ENCODE peak calls at places on chromosomes 6 and 20, in nine cellular contexts. One of them, this sample, is unnamed.
A peak's percentile ranks its signal among the peaks of the same experiment; 100 is the strongest.

GRCh38 chr20:25205277-25206062 is 10.0 kb downstream of the ENTPD6 start:
- DNase-seq in osteocyte: peak; percentile 82
- DNase-seq in AG08396: no peak
- DNase-seq in HFF-Myc: no peak
- DNase-seq in tibial artery: no peak
- DNase-seq in substantia nigra: no peak
- DNase-seq in choroid plexus epithelial cell: no peak
- DNase-seq in stimulated activated CD4-positive, alpha-beta T cell treated with anti-CD3 and anti-CD28 coated beads, Interleukin-1b, Interleukin-23, amount 100 ng/mL, for 1 hour: no peak
- DNase-seq in lower lobe of right lung: no peak
- DNase-seq in this sample: no peak

GRCh38 chr20:58127731-58128130 is 100.7 kb downstream of the ANKRD60 start:
- DNase-seq in osteocyte: peak; percentile 76
- DNase-seq in AG08396: no peak
- DNase-seq in HFF-Myc: peak; percentile 94
- DNase-seq in tibial artery: no peak
- DNase-seq in substantia nigra: no peak
- DNase-seq in choroid plexus epithelial cell: peak; percentile 79
- DNase-seq in stimulated activated CD4-positive, alpha-beta T cell treated with anti-CD3 and anti-CD28 coated beads, Interleukin-1b, Interleukin-23, amount 100 ng/mL, for 1 hour: no peak
- DNase-seq in lower lobe of right lung: no peak
- DNase-seq in this sample: no peak

GRCh38 chr6:113110211-113110610 is 746.9 kb upstream of the MARCKS start:
- DNase-seq in osteocyte: no peak
- DNase-seq in AG08396: no peak
- DNase-seq in HFF-Myc: no peak
- DNase-seq in tibial artery: no peak
- DNase-seq in substantia nigra: no peak
- DNase-seq in choroid plexus epithelial cell: no peak
- DNase-seq in stimulated activated CD4-positive, alpha-beta T cell treated with anti-CD3 and anti-CD28 coated beads, Interleukin-1b, Interleukin-23, amount 100 ng/mL, for 1 hour: no peak
- DNase-seq in lower lobe of right lung: no peak
- DNase-seq in this sample: no peak

GRCh38 chr20:50113420-50114224 is 672 bp upstream of the UBE2V1 start:
- DNase-seq in osteocyte: no peak
- DNase-seq in AG08396: no peak
- DNase-seq in HFF-Myc: no peak
- DNase-seq in tibial artery: no peak
- DNase-seq in substantia nigra: no peak
- DNase-seq in choroid plexus epithelial cell: no peak
- DNase-seq in stimulated activated CD4-positive, alpha-beta T cell treated with anti-CD3 and anti-CD28 coated beads, Interleukin-1b, Interleukin-23, amount 100 ng/mL, for 1 hour: no peak
- DNase-seq in lower lobe of right lung: no peak
- DNase-seq in this sample: no peak

GRCh38 chr20:44066645-44067606 is 120.1 kb downstream of the JPH2 start:
- DNase-seq in osteocyte: peak; percentile 77
- DNase-seq in AG08396: no peak
- DNase-seq in HFF-Myc: no peak
- DNase-seq in tibial artery: no peak
- DNase-seq in substantia nigra: no peak
- DNase-seq in choroid plexus epithelial cell: no peak
- DNase-seq in stimulated activated CD4-positive, alpha-beta T cell treated with anti-CD3 and anti-CD28 coated beads, Interleukin-1b, Interleukin-23, amount 100 ng/mL, for 1 hour: no peak
- DNase-seq in lower lobe of right lung: no peak
- DNase-seq in this sample: no peak

GRCh38 chr6:149940673-149940984 is 1.2 kb upstream of the ULBP2 start:
- DNase-seq in osteocyte: no peak
- DNase-seq in AG08396: no peak
- DNase-seq in HFF-Myc: no peak
- DNase-seq in tibial artery: no peak
- DNase-seq in substantia nigra: no peak
- DNase-seq in choroid plexus epithelial cell: no peak
- DNase-seq in stimulated activated CD4-positive, alpha-beta T cell treated with anti-CD3 and anti-CD28 coated beads, Interleukin-1b, Interleukin-23, amount 100 ng/mL, for 1 hour: no peak
- DNase-seq in lower lobe of right lung: no peak
- DNase-seq in this sample: no peak

GRCh38 chr6:107658920-107659879 is 164.9 kb downstream of the SCML4 start:
- DNase-seq in osteocyte: no peak
- DNase-seq in AG08396: no peak
- DNase-seq in HFF-Myc: no peak
- DNase-seq in tibial artery: no peak
- DNase-seq in substantia nigra: no peak
- DNase-seq in choroid plexus epithelial cell: peak; percentile 57
- DNase-seq in stimulated activated CD4-positive, alpha-beta T cell treated with anti-CD3 and anti-CD28 coated beads, Interleukin-1b, Interleukin-23, amount 100 ng/mL, for 1 hour: no peak
- DNase-seq in lower lobe of right lung: no peak
- DNase-seq in this sample: no peak

GRCh38 chr20:21739682-21740081 is 34.2 kb downstream of the PAX1 start:
- DNase-seq in osteocyte: no peak
- DNase-seq in AG08396: no peak
- DNase-seq in HFF-Myc: no peak
- DNase-seq in tibial artery: no peak
- DNase-seq in substantia nigra: no peak
- DNase-seq in choroid plexus epithelial cell: no peak
- DNase-seq in stimulated activated CD4-positive, alpha-beta T cell treated with anti-CD3 and anti-CD28 coated beads, Interleukin-1b, Interleukin-23, amount 100 ng/mL, for 1 hour: no peak
- DNase-seq in lower lobe of right lung: no peak
- DNase-seq in this sample: no peak

GRCh38 chr20:63080411-63080810 is 73.6 kb upstream of the BHLHE23 start:
- DNase-seq in osteocyte: no peak
- DNase-seq in AG08396: no peak
- DNase-seq in HFF-Myc: no peak
- DNase-seq in tibial artery: no peak
- DNase-seq in substantia nigra: no peak
- DNase-seq in choroid plexus epithelial cell: no peak
- DNase-seq in stimulated activated CD4-positive, alpha-beta T cell treated with anti-CD3 and anti-CD28 coated beads, Interleukin-1b, Interleukin-23, amount 100 ng/mL, for 1 hour: no peak
- DNase-seq in lower lobe of right lung: peak; percentile 23
- DNase-seq in this sample: no peak

GRCh38 chr20:36865076-36865860 is 10.7 kb upstream of the TLDC2 start:
- DNase-seq in osteocyte: no peak
- DNase-seq in AG08396: no peak
- DNase-seq in HFF-Myc: no peak
- DNase-seq in tibial artery: no peak
- DNase-seq in substantia nigra: no peak
- DNase-seq in choroid plexus epithelial cell: no peak
- DNase-seq in stimulated activated CD4-positive, alpha-beta T cell treated with anti-CD3 and anti-CD28 coated beads, Interleukin-1b, Interleukin-23, amount 100 ng/mL, for 1 hour: no peak
- DNase-seq in lower lobe of right lung: no peak
- DNase-seq in this sample: no peak

GRCh38 chr6:14951704-14952103 is 294.2 kb upstream of the JARID2 start:
- DNase-seq in osteocyte: no peak
- DNase-seq in AG08396: peak; percentile 11
- DNase-seq in HFF-Myc: no peak
- DNase-seq in tibial artery: no peak
- DNase-seq in substantia nigra: no peak
- DNase-seq in choroid plexus epithelial cell: no peak
- DNase-seq in stimulated activated CD4-positive, alpha-beta T cell treated with anti-CD3 and anti-CD28 coated beads, Interleukin-1b, Interleukin-23, amount 100 ng/mL, for 1 hour: no peak
- DNase-seq in lower lobe of right lung: no peak
- DNase-seq in this sample: no peak

GRCh38 chr6:63573899-63574553 is 1.7 kb downstream of the LOC128125822 start:
- DNase-seq in osteocyte: no peak
- DNase-seq in AG08396: peak; percentile 31
- DNase-seq in HFF-Myc: peak; percentile 51
- DNase-seq in tibial artery: no peak
- DNase-seq in substantia nigra: no peak
- DNase-seq in choroid plexus epithelial cell: peak; percentile 78
- DNase-seq in stimulated activated CD4-positive, alpha-beta T cell treated with anti-CD3 and anti-CD28 coated beads, Interleukin-1b, Interleukin-23, amount 100 ng/mL, for 1 hour: no peak
- DNase-seq in lower lobe of right lung: no peak
- DNase-seq in this sample: no peak

GRCh38 chr6:156262014-156262413 is 515.2 kb upstream of the ARID1B start:
- DNase-seq in osteocyte: no peak
- DNase-seq in AG08396: no peak
- DNase-seq in HFF-Myc: no peak
- DNase-seq in tibial artery: no peak
- DNase-seq in substantia nigra: no peak
- DNase-seq in choroid plexus epithelial cell: no peak
- DNase-seq in stimulated activated CD4-positive, alpha-beta T cell treated with anti-CD3 and anti-CD28 coated beads, Interleukin-1b, Interleukin-23, amount 100 ng/mL, for 1 hour: no peak
- DNase-seq in lower lobe of right lung: no peak
- DNase-seq in this sample: no peak

GRCh38 chr6:105359419-105360366 is 43.2 kb downstream of the PREP start:
- DNase-seq in osteocyte: no peak
- DNase-seq in AG08396: peak; percentile 75
- DNase-seq in HFF-Myc: peak; percentile 29
- DNase-seq in tibial artery: no peak
- DNase-seq in substantia nigra: no peak
- DNase-seq in choroid plexus epithelial cell: peak; percentile 94
- DNase-seq in stimulated activated CD4-positive, alpha-beta T cell treated with anti-CD3 and anti-CD28 coated beads, Interleukin-1b, Interleukin-23, amount 100 ng/mL, for 1 hour: no peak
- DNase-seq in lower lobe of right lung: no peak
- DNase-seq in this sample: no peak

GRCh38 chr6:158575550-158575949 is 15.7 kb downstream of the TMEM181 start:
- DNase-seq in osteocyte: no peak
- DNase-seq in AG08396: no peak
- DNase-seq in HFF-Myc: no peak
- DNase-seq in tibial artery: no peak
- DNase-seq in substantia nigra: no peak
- DNase-seq in choroid plexus epithelial cell: no peak
- DNase-seq in stimulated activated CD4-positive, alpha-beta T cell treated with anti-CD3 and anti-CD28 coated beads, Interleukin-1b, Interleukin-23, amount 100 ng/mL, for 1 hour: no peak
- DNase-seq in lower lobe of right lung: no peak
- DNase-seq in this sample: no peak

GRCh38 chr6:154721460-154721859 is 11.8 kb upstream of the SCAF8 start:
- DNase-seq in osteocyte: no peak
- DNase-seq in AG08396: peak; percentile 28
- DNase-seq in HFF-Myc: no peak
- DNase-seq in tibial artery: no peak
- DNase-seq in substantia nigra: no peak
- DNase-seq in choroid plexus epithelial cell: peak; percentile 83
- DNase-seq in stimulated activated CD4-positive, alpha-beta T cell treated with anti-CD3 and anti-CD28 coated beads, Interleukin-1b, Interleukin-23, amount 100 ng/mL, for 1 hour: no peak
- DNase-seq in lower lobe of right lung: no peak
- DNase-seq in this sample: no peak

GRCh38 chr6:168145747-168146596 is 67.0 kb upstream of the FRMD1 start:
- DNase-seq in osteocyte: peak; percentile 63
- DNase-seq in AG08396: no peak
- DNase-seq in HFF-Myc: no peak
- DNase-seq in tibial artery: no peak
- DNase-seq in substantia nigra: no peak
- DNase-seq in choroid plexus epithelial cell: no peak
- DNase-seq in stimulated activated CD4-positive, alpha-beta T cell treated with anti-CD3 and anti-CD28 coated beads, Interleukin-1b, Interleukin-23, amount 100 ng/mL, for 1 hour: no peak
- DNase-seq in lower lobe of right lung: no peak
- DNase-seq in this sample: no peak

GRCh38 chr20:29690274-29690673 is 1567.2 kb upstream of the DEFB115 start:
- DNase-seq in osteocyte: no peak
- DNase-seq in AG08396: no peak
- DNase-seq in HFF-Myc: no peak
- DNase-seq in tibial artery: peak; percentile 11
- DNase-seq in substantia nigra: no peak
- DNase-seq in choroid plexus epithelial cell: no peak
- DNase-seq in stimulated activated CD4-positive, alpha-beta T cell treated with anti-CD3 and anti-CD28 coated beads, Interleukin-1b, Interleukin-23, amount 100 ng/mL, for 1 hour: no peak
- DNase-seq in lower lobe of right lung: peak; percentile 38
- DNase-seq in this sample: no peak

GRCh38 chr20:56575961-56576360 is 42.9 kb downstream of the FAM209B start:
- DNase-seq in osteocyte: no peak
- DNase-seq in AG08396: no peak
- DNase-seq in HFF-Myc: no peak
- DNase-seq in tibial artery: no peak
- DNase-seq in substantia nigra: no peak
- DNase-seq in choroid plexus epithelial cell: no peak
- DNase-seq in stimulated activated CD4-positive, alpha-beta T cell treated with anti-CD3 and anti-CD28 coated beads, Interleukin-1b, Interleukin-23, amount 100 ng/mL, for 1 hour: no peak
- DNase-seq in lower lobe of right lung: no peak
- DNase-seq in this sample: no peak

GRCh38 chr20:13960525-13960924 is 29.9 kb downstream of the SEL1L2 start:
- DNase-seq in osteocyte: no peak
- DNase-seq in AG08396: no peak
- DNase-seq in HFF-Myc: no peak
- DNase-seq in tibial artery: no peak
- DNase-seq in substantia nigra: no peak
- DNase-seq in choroid plexus epithelial cell: no peak
- DNase-seq in stimulated activated CD4-positive, alpha-beta T cell treated with anti-CD3 and anti-CD28 coated beads, Interleukin-1b, Interleukin-23, amount 100 ng/mL, for 1 hour: no peak
- DNase-seq in lower lobe of right lung: no peak
- DNase-seq in this sample: no peak

GRCh38 chr20:4820833-4821518 is 99.3 kb downstream of the PRND start:
- DNase-seq in osteocyte: no peak
- DNase-seq in AG08396: peak; percentile 87
- DNase-seq in HFF-Myc: peak; percentile 30
- DNase-seq in tibial artery: no peak
- DNase-seq in substantia nigra: peak; percentile 74
- DNase-seq in choroid plexus epithelial cell: peak; percentile 63
- DNase-seq in stimulated activated CD4-positive, alpha-beta T cell treated with anti-CD3 and anti-CD28 coated beads, Interleukin-1b, Interleukin-23, amount 100 ng/mL, for 1 hour: no peak
- DNase-seq in lower lobe of right lung: no peak
- DNase-seq in this sample: no peak

GRCh38 chr6:45727824-45728449 is 287.7 kb downstream of the CLIC5 start:
- DNase-seq in osteocyte: no peak
- DNase-seq in AG08396: no peak
- DNase-seq in HFF-Myc: no peak
- DNase-seq in tibial artery: no peak
- DNase-seq in substantia nigra: no peak
- DNase-seq in choroid plexus epithelial cell: no peak
- DNase-seq in stimulated activated CD4-positive, alpha-beta T cell treated with anti-CD3 and anti-CD28 coated beads, Interleukin-1b, Interleukin-23, amount 100 ng/mL, for 1 hour: no peak
- DNase-seq in lower lobe of right lung: no peak
- DNase-seq in this sample: no peak

GRCh38 chr20:39302312-39302711 is 340.2 kb downstream of the DHX35 start:
- DNase-seq in osteocyte: no peak
- DNase-seq in AG08396: no peak
- DNase-seq in HFF-Myc: no peak
- DNase-seq in tibial artery: no peak
- DNase-seq in substantia nigra: no peak
- DNase-seq in choroid plexus epithelial cell: no peak
- DNase-seq in stimulated activated CD4-positive, alpha-beta T cell treated with anti-CD3 and anti-CD28 coated beads, Interleukin-1b, Interleukin-23, amount 100 ng/mL, for 1 hour: no peak
- DNase-seq in lower lobe of right lung: no peak
- DNase-seq in this sample: no peak

GRCh38 chr6:115753446-115753845 is 307.2 kb downstream of the FRK start:
- DNase-seq in osteocyte: no peak
- DNase-seq in AG08396: no peak
- DNase-seq in HFF-Myc: no peak
- DNase-seq in tibial artery: no peak
- DNase-seq in substantia nigra: no peak
- DNase-seq in choroid plexus epithelial cell: no peak
- DNase-seq in stimulated activated CD4-positive, alpha-beta T cell treated with anti-CD3 and anti-CD28 coated beads, Interleukin-1b, Interleukin-23, amount 100 ng/mL, for 1 hour: no peak
- DNase-seq in lower lobe of right lung: no peak
- DNase-seq in this sample: no peak

GRCh38 chr6:157891544-157892362 is 68.7 kb downstream of the SNX9 start:
- DNase-seq in osteocyte: no peak
- DNase-seq in AG08396: no peak
- DNase-seq in HFF-Myc: no peak
- DNase-seq in tibial artery: no peak
- DNase-seq in substantia nigra: no peak
- DNase-seq in choroid plexus epithelial cell: peak; percentile 32
- DNase-seq in stimulated activated CD4-positive, alpha-beta T cell treated with anti-CD3 and anti-CD28 coated beads, Interleukin-1b, Interleukin-23, amount 100 ng/mL, for 1 hour: no peak
- DNase-seq in lower lobe of right lung: no peak
- DNase-seq in this sample: peak; percentile 62

GRCh38 chr6:109705258-109705657 is 14.2 kb downstream of the FIG4 start:
- DNase-seq in osteocyte: peak; percentile 90
- DNase-seq in AG08396: peak; percentile 74
- DNase-seq in HFF-Myc: peak; percentile 80
- DNase-seq in tibial artery: peak; percentile 74
- DNase-seq in substantia nigra: peak; percentile 71
- DNase-seq in choroid plexus epithelial cell: peak; percentile 95
- DNase-seq in stimulated activated CD4-positive, alpha-beta T cell treated with anti-CD3 and anti-CD28 coated beads, Interleukin-1b, Interleukin-23, amount 100 ng/mL, for 1 hour: peak; percentile 42
- DNase-seq in lower lobe of right lung: peak; percentile 78
- DNase-seq in this sample: peak; percentile 58

GRCh38 chr6:131782764-131783163 is 25.1 kb upstream of the ENPP1 start:
- DNase-seq in osteocyte: no peak
- DNase-seq in AG08396: no peak
- DNase-seq in HFF-Myc: no peak
- DNase-seq in tibial artery: no peak
- DNase-seq in substantia nigra: no peak
- DNase-seq in choroid plexus epithelial cell: peak; percentile 50
- DNase-seq in stimulated activated CD4-positive, alpha-beta T cell treated with anti-CD3 and anti-CD28 coated beads, Interleukin-1b, Interleukin-23, amount 100 ng/mL, for 1 hour: no peak
- DNase-seq in lower lobe of right lung: no peak
- DNase-seq in this sample: no peak

GRCh38 chr6:128929869-128930268 is 46.9 kb downstream of the LAMA2 start:
- DNase-seq in osteocyte: no peak
- DNase-seq in AG08396: no peak
- DNase-seq in HFF-Myc: no peak
- DNase-seq in tibial artery: no peak
- DNase-seq in substantia nigra: no peak
- DNase-seq in choroid plexus epithelial cell: no peak
- DNase-seq in stimulated activated CD4-positive, alpha-beta T cell treated with anti-CD3 and anti-CD28 coated beads, Interleukin-1b, Interleukin-23, amount 100 ng/mL, for 1 hour: no peak
- DNase-seq in lower lobe of right lung: peak; percentile 28
- DNase-seq in this sample: no peak

GRCh38 chr6:14458669-14459266 is 341.2 kb downstream of the CD83 start:
- DNase-seq in osteocyte: no peak
- DNase-seq in AG08396: peak; percentile 41
- DNase-seq in HFF-Myc: peak; percentile 81
- DNase-seq in tibial artery: no peak
- DNase-seq in substantia nigra: no peak
- DNase-seq in choroid plexus epithelial cell: peak; percentile 82
- DNase-seq in stimulated activated CD4-positive, alpha-beta T cell treated with anti-CD3 and anti-CD28 coated beads, Interleukin-1b, Interleukin-23, amount 100 ng/mL, for 1 hour: no peak
- DNase-seq in lower lobe of right lung: no peak
- DNase-seq in this sample: no peak

GRCh38 chr20:17641993-17642392 is 40.0 kb downstream of the RRBP1 start:
- DNase-seq in osteocyte: no peak
- DNase-seq in AG08396: no peak
- DNase-seq in HFF-Myc: no peak
- DNase-seq in tibial artery: no peak
- DNase-seq in substantia nigra: peak; percentile 16
- DNase-seq in choroid plexus epithelial cell: no peak
- DNase-seq in stimulated activated CD4-positive, alpha-beta T cell treated with anti-CD3 and anti-CD28 coated beads, Interleukin-1b, Interleukin-23, amount 100 ng/mL, for 1 hour: no peak
- DNase-seq in lower lobe of right lung: no peak
- DNase-seq in this sample: no peak

GRCh38 chr6:34143884-34144580 is 1.9 kb downstream of the GRM4 start:
- DNase-seq in osteocyte: no peak
- DNase-seq in AG08396: no peak
- DNase-seq in HFF-Myc: no peak
- DNase-seq in tibial artery: no peak
- DNase-seq in substantia nigra: no peak
- DNase-seq in choroid plexus epithelial cell: no peak
- DNase-seq in stimulated activated CD4-positive, alpha-beta T cell treated with anti-CD3 and anti-CD28 coated beads, Interleukin-1b, Interleukin-23, amount 100 ng/mL, for 1 hour: peak; percentile 27
- DNase-seq in lower lobe of right lung: no peak
- DNase-seq in this sample: no peak